ENCODE peak calls at places on chromosome 6, in ten cellular contexts. One of them, this sample, is unnamed.

GRCh38 chr6:15244605-15245360 is 1.1 kb upstream of the JARID2 start:
- DNase-seq in choroid plexus epithelial cell: peak
- DNase-seq in heart left ventricle: peak
- DNase-seq in pancreas: peak
- DNase-seq in astrocyte of the spinal cord: peak
- DNase-seq in colonic mucosa: peak
- DNase-seq in HFF-Myc: no peak
- DNase-seq in bronchial epithelial cell: peak
- DNase-seq in kidney epithelial cell: no peak
- DNase-seq in stomach: peak
- DNase-seq in this sample: peak

GRCh38 chr6:74733830-74734591 is 471.8 kb downstream of the COL12A1 start:
- DNase-seq in astrocyte of the spinal cord: no peak
- DNase-seq in bronchial epithelial cell: peak
- DNase-seq in stomach: no peak
- DNase-seq in colonic mucosa: no peak
- DNase-seq in pancreas: no peak
- DNase-seq in HFF-Myc: no peak
- DNase-seq in choroid plexus epithelial cell: peak
- DNase-seq in kidney epithelial cell: no peak
- DNase-seq in heart left ventricle: no peak
- DNase-seq in this sample: no peak

GRCh38 chr6:104940881-104941693 is 15.8 kb upstream of the LIN28B start:
- DNase-seq in HFF-Myc: no peak
- DNase-seq in astrocyte of the spinal cord: peak
- DNase-seq in bronchial epithelial cell: peak
- DNase-seq in kidney epithelial cell: no peak
- DNase-seq in heart left ventricle: no peak
- DNase-seq in stomach: no peak
- DNase-seq in colonic mucosa: peak
- DNase-seq in choroid plexus epithelial cell: peak
- DNase-seq in pancreas: peak
- DNase-seq in this sample: no peak

GRCh38 chr6:167664678-167665445 is 161.8 kb upstream of the AFDN start:
- DNase-seq in colonic mucosa: no peak
- DNase-seq in choroid plexus epithelial cell: no peak
- DNase-seq in stomach: no peak
- DNase-seq in bronchial epithelial cell: no peak
- DNase-seq in heart left ventricle: no peak
- DNase-seq in astrocyte of the spinal cord: no peak
- DNase-seq in HFF-Myc: no peak
- DNase-seq in pancreas: peak
- DNase-seq in kidney epithelial cell: no peak
- DNase-seq in this sample: no peak

GRCh38 chr6:121522771-121523386 is 87.4 kb downstream of the GJA1 start:
- DNase-seq in kidney epithelial cell: no peak
- DNase-seq in bronchial epithelial cell: no peak
- DNase-seq in astrocyte of the spinal cord: no peak
- DNase-seq in HFF-Myc: peak
- DNase-seq in colonic mucosa: no peak
- DNase-seq in pancreas: no peak
- DNase-seq in stomach: no peak
- DNase-seq in choroid plexus epithelial cell: peak
- DNase-seq in heart left ventricle: no peak
- DNase-seq in this sample: no peak

GRCh38 chr6:122789078-122789861 is at the start of gene SMPDL3A:
- DNase-seq in kidney epithelial cell: peak
- DNase-seq in astrocyte of the spinal cord: peak
- DNase-seq in heart left ventricle: peak
- DNase-seq in stomach: peak
- DNase-seq in choroid plexus epithelial cell: peak
- DNase-seq in bronchial epithelial cell: peak
- DNase-seq in pancreas: peak
- DNase-seq in colonic mucosa: peak
- DNase-seq in HFF-Myc: peak
- DNase-seq in this sample: peak

GRCh38 chr6:33073431-33073871 is at the start of gene HLA-DPA1:
- DNase-seq in heart left ventricle: peak
- DNase-seq in pancreas: no peak
- DNase-seq in colonic mucosa: peak
- DNase-seq in stomach: peak
- DNase-seq in bronchial epithelial cell: peak
- DNase-seq in choroid plexus epithelial cell: peak
- DNase-seq in HFF-Myc: no peak
- DNase-seq in astrocyte of the spinal cord: no peak
- DNase-seq in kidney epithelial cell: no peak
- DNase-seq in this sample: no peak

GRCh38 chr6:168215121-168215808 is 104.3 kb downstream of the DACT2 start:
- DNase-seq in astrocyte of the spinal cord: no peak
- DNase-seq in HFF-Myc: no peak
- DNase-seq in kidney epithelial cell: no peak
- DNase-seq in bronchial epithelial cell: no peak
- DNase-seq in pancreas: no peak
- DNase-seq in heart left ventricle: no peak
- DNase-seq in stomach: peak
- DNase-seq in colonic mucosa: no peak
- DNase-seq in choroid plexus epithelial cell: no peak
- DNase-seq in this sample: no peak

GRCh38 chr6:80004199-80005072 is at the start of gene TTK:
- DNase-seq in heart left ventricle: peak
- DNase-seq in bronchial epithelial cell: peak
- DNase-seq in astrocyte of the spinal cord: peak
- DNase-seq in stomach: peak
- DNase-seq in colonic mucosa: peak
- DNase-seq in choroid plexus epithelial cell: peak
- DNase-seq in HFF-Myc: peak
- DNase-seq in kidney epithelial cell: peak
- DNase-seq in pancreas: peak
- DNase-seq in this sample: peak

GRCh38 chr6:80006541-80006940 is 2.1 kb downstream of the TTK start:
- DNase-seq in pancreas: no peak
- DNase-seq in stomach: no peak
- DNase-seq in heart left ventricle: no peak
- DNase-seq in astrocyte of the spinal cord: no peak
- DNase-seq in colonic mucosa: no peak
- DNase-seq in bronchial epithelial cell: no peak
- DNase-seq in HFF-Myc: no peak
- DNase-seq in kidney epithelial cell: no peak
- DNase-seq in choroid plexus epithelial cell: no peak
- DNase-seq in this sample: no peak

GRCh38 chr6:80009531-80009930 is 5.1 kb downstream of the TTK start:
- DNase-seq in stomach: no peak
- DNase-seq in pancreas: no peak
- DNase-seq in kidney epithelial cell: no peak
- DNase-seq in colonic mucosa: no peak
- DNase-seq in choroid plexus epithelial cell: no peak
- DNase-seq in HFF-Myc: no peak
- DNase-seq in heart left ventricle: no peak
- DNase-seq in bronchial epithelial cell: no peak
- DNase-seq in astrocyte of the spinal cord: no peak
- DNase-seq in this sample: no peak

GRCh38 chr6:80005406-80005805 is 957 bp downstream of the TTK start:
- DNase-seq in colonic mucosa: no peak
- DNase-seq in pancreas: no peak
- DNase-seq in kidney epithelial cell: no peak
- DNase-seq in heart left ventricle: no peak
- DNase-seq in bronchial epithelial cell: no peak
- DNase-seq in stomach: no peak
- DNase-seq in choroid plexus epithelial cell: no peak
- DNase-seq in astrocyte of the spinal cord: no peak
- DNase-seq in HFF-Myc: no peak
- DNase-seq in this sample: no peak

GRCh38 chr6:80010296-80010695 is 5.8 kb downstream of the TTK start:
- DNase-seq in astrocyte of the spinal cord: no peak
- DNase-seq in heart left ventricle: no peak
- DNase-seq in stomach: no peak
- DNase-seq in colonic mucosa: no peak
- DNase-seq in pancreas: no peak
- DNase-seq in kidney epithelial cell: no peak
- DNase-seq in HFF-Myc: no peak
- DNase-seq in bronchial epithelial cell: no peak
- DNase-seq in choroid plexus epithelial cell: no peak
- DNase-seq in this sample: no peak
- TF ChIP-seq CTCF in astrocyte of the spinal cord: no peak
- TF ChIP-seq CTCF in heart left ventricle: no peak
- TF ChIP-seq CTCF in stomach: no peak
- TF ChIP-seq CTCF in colonic mucosa: no peak
- TF ChIP-seq CTCF in pancreas: no peak
- TF ChIP-seq CTCF in kidney epithelial cell: no peak
- TF ChIP-seq CTCF in HFF-Myc: no peak
- TF ChIP-seq CTCF in bronchial epithelial cell: no peak
- TF ChIP-seq CTCF in choroid plexus epithelial cell: no peak
- TF ChIP-seq CTCF in this sample: no peak

DNA sequence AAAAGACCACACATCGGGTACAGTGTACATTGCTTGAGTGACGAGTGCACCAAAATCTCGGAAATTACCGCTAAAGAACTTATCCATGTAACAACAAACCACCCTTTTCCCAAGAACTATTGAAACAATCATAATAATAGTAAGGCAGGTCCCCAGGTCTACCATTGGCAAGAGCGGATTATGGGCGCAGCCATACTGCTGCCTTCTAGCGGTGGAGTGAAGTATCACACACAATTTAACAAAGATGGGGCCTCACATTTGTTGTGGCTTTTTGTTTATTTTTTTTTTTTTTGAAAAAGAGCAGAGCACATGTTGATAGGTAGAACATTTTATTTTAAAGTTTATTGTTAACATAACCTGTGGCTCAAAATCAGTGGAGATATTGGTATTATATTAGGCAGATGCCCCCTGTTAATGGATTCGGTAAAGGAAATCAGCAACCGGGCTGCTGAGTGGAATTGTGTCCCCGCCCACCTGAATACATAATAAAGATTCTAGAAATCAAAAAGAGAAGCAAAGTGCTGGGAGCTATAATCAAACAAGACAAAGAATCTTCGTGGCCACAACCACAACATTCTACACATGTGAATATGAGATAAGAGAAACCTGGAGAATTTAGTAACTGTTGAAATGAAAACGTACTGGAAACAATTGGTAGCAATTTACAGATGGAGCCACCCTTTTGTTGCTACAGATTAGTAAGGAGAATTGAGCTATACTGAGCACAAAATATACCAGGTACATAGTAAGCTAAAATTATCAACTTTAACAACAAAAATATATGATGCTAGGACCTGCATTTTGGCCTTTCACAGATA is 94.2 kb upstream of the EXOC2 start:
- DNase-seq in kidney epithelial cell: no peak
- DNase-seq in colonic mucosa: no peak
- DNase-seq in choroid plexus epithelial cell: peak
- DNase-seq in HFF-Myc: no peak
- DNase-seq in astrocyte of the spinal cord: no peak
- DNase-seq in heart left ventricle: no peak
- DNase-seq in pancreas: no peak
- DNase-seq in stomach: no peak
- DNase-seq in bronchial epithelial cell: no peak
- DNase-seq in this sample: no peak
- TF ChIP-seq CTCF in kidney epithelial cell: peak
- TF ChIP-seq CTCF in colonic mucosa: peak
- TF ChIP-seq CTCF in choroid plexus epithelial cell: peak
- TF ChIP-seq CTCF in HFF-Myc: peak
- TF ChIP-seq CTCF in astrocyte of the spinal cord: peak
- TF ChIP-seq CTCF in heart left ventricle: peak
- TF ChIP-seq CTCF in pancreas: peak
- TF ChIP-seq CTCF in stomach: peak
- TF ChIP-seq CTCF in bronchial epithelial cell: peak
- TF ChIP-seq CTCF in this sample: peak

GRCh38 chr6:3294921-3295871 is 36.4 kb downstream of the PSMG4 start:
- DNase-seq in kidney epithelial cell: no peak
- DNase-seq in pancreas: peak
- DNase-seq in HFF-Myc: no peak
- DNase-seq in bronchial epithelial cell: no peak
- DNase-seq in astrocyte of the spinal cord: no peak
- DNase-seq in heart left ventricle: no peak
- DNase-seq in colonic mucosa: no peak
- DNase-seq in choroid plexus epithelial cell: no peak
- DNase-seq in stomach: no peak
- DNase-seq in this sample: no peak

GRCh38 chr6:3296537-3297453 is 38.0 kb downstream of the PSMG4 start:
- DNase-seq in kidney epithelial cell: no peak
- DNase-seq in bronchial epithelial cell: no peak
- DNase-seq in pancreas: peak
- DNase-seq in HFF-Myc: no peak
- DNase-seq in astrocyte of the spinal cord: peak
- DNase-seq in choroid plexus epithelial cell: peak
- DNase-seq in heart left ventricle: no peak
- DNase-seq in stomach: no peak
- DNase-seq in colonic mucosa: no peak
- DNase-seq in this sample: no peak

GRCh38 chr6:3296113-3296512 is 37.4 kb downstream of the PSMG4 start:
- DNase-seq in heart left ventricle: no peak
- DNase-seq in astrocyte of the spinal cord: no peak
- DNase-seq in choroid plexus epithelial cell: no peak
- DNase-seq in colonic mucosa: no peak
- DNase-seq in pancreas: peak
- DNase-seq in bronchial epithelial cell: no peak
- DNase-seq in kidney epithelial cell: no peak
- DNase-seq in HFF-Myc: no peak
- DNase-seq in stomach: no peak
- DNase-seq in this sample: no peak

GRCh38 chr6:3299221-3299620 is 40.5 kb downstream of the PSMG4 start:
- DNase-seq in HFF-Myc: no peak
- DNase-seq in stomach: no peak
- DNase-seq in heart left ventricle: no peak
- DNase-seq in colonic mucosa: no peak
- DNase-seq in bronchial epithelial cell: no peak
- DNase-seq in pancreas: peak
- DNase-seq in kidney epithelial cell: no peak
- DNase-seq in astrocyte of the spinal cord: no peak
- DNase-seq in choroid plexus epithelial cell: no peak
- DNase-seq in this sample: no peak

GRCh38 chr6:3297909-3298308 is 39.2 kb downstream of the PSMG4 start:
- DNase-seq in heart left ventricle: no peak
- DNase-seq in astrocyte of the spinal cord: no peak
- DNase-seq in pancreas: peak
- DNase-seq in HFF-Myc: no peak
- DNase-seq in kidney epithelial cell: no peak
- DNase-seq in choroid plexus epithelial cell: no peak
- DNase-seq in stomach: no peak
- DNase-seq in colonic mucosa: no peak
- DNase-seq in bronchial epithelial cell: no peak
- DNase-seq in this sample: no peak
- TF ChIP-seq CTCF in heart left ventricle: no peak
- TF ChIP-seq CTCF in astrocyte of the spinal cord: no peak
- TF ChIP-seq CTCF in pancreas: no peak
- TF ChIP-seq CTCF in HFF-Myc: no peak
- TF ChIP-seq CTCF in kidney epithelial cell: no peak
- TF ChIP-seq CTCF in choroid plexus epithelial cell: peak
- TF ChIP-seq CTCF in stomach: no peak
- TF ChIP-seq CTCF in colonic mucosa: no peak
- TF ChIP-seq CTCF in bronchial epithelial cell: no peak
- TF ChIP-seq CTCF in this sample: no peak

DNA sequence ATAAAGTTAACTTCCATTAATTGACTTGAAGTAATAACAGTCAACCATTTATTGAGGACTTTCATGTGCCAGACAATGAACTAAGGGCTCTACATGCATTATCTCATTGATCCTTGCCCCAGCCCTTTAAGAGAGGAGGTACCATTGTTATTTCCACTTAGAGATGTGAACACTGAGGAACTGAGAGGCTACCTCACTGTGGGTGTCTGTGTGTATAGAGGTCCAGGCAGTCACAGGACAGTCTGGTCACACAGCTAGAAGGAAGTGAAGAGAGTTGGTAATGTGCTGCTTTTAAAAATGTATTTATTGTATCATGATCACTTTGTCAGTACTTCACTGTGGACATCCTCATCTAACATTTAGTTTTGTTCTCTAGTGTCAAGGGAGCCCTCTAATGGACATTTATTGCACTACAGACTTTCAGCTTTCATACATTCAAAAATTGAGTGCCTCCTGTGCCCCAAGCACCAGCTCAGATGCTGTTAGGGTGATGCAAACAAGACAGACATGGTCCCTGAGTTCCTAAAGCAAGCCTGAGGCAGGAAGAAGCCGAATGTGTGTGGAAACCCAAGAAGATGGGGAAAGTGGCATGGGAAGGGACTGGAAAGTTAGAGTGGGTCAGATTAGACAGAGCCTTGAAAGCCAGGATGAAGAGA is 122.9 kb downstream of the SLC16A10 start:
- DNase-seq in kidney epithelial cell: peak
- DNase-seq in stomach: no peak
- DNase-seq in astrocyte of the spinal cord: peak
- DNase-seq in HFF-Myc: peak
- DNase-seq in bronchial epithelial cell: peak
- DNase-seq in colonic mucosa: no peak
- DNase-seq in heart left ventricle: no peak
- DNase-seq in choroid plexus epithelial cell: peak
- DNase-seq in pancreas: no peak
- DNase-seq in this sample: peak
- TF ChIP-seq CTCF in kidney epithelial cell: peak
- TF ChIP-seq CTCF in stomach: peak
- TF ChIP-seq CTCF in astrocyte of the spinal cord: peak
- TF ChIP-seq CTCF in HFF-Myc: peak
- TF ChIP-seq CTCF in bronchial epithelial cell: peak
- TF ChIP-seq CTCF in colonic mucosa: peak
- TF ChIP-seq CTCF in heart left ventricle: peak
- TF ChIP-seq CTCF in choroid plexus epithelial cell: peak
- TF ChIP-seq CTCF in pancreas: peak
- TF ChIP-seq CTCF in this sample: peak